ENCODE peak calls at places on chromosomes 2 and 18, in eight cellular contexts. F is fibroblast of pulmonary artery, J is left ventricle myocardium inferior, R is AG09309, C is progenitor cell of endocrine pancreas, Q is body of pancreas, S is colonic mucosa, L is nephron progenitor cell. T is an unnamed sample.

GRCh38 chr2:101387151-101387807 is at the start of gene CREG2:
- DNase-seq in Q (peak; percentile 72), C (peak; percentile 73), L (peak; percentile 87), J (peak; percentile 66), R (no peak), F (peak; percentile 56), S (peak; percentile 27), T (no peak)

GRCh38 chr2:160836755-160837154 is 323.5 kb upstream of the TANK start:
- DNase-seq in C (no peak), R (peak; percentile 89), J (no peak), S (no peak), F (peak; percentile 87), Q (no peak), L (no peak), T (peak; percentile 83)

GRCh38 chr2:231715988-231716616 is 7.8 kb downstream of the PTMA start:
- DNase-seq in R (no peak), Q (no peak), J (no peak), F (peak; percentile 37), S (no peak), C (no peak), L (no peak), T (no peak)

GRCh38 chr2:183623227-183623626 is 499.0 kb downstream of the NUP35 start:
- DNase-seq in C (no peak), Q (no peak), R (no peak), L (no peak), S (no peak), F (no peak), J (no peak), T (no peak)

GRCh38 chr2:236434593-236434992 is 135.0 kb upstream of the ACKR3 start:
- DNase-seq in J (no peak), L (no peak), Q (no peak), F (no peak), R (no peak), S (no peak), C (no peak), T (no peak)

GRCh38 chr2:39468574-39469331 is 31.7 kb upstream of the MAP4K3 start:
- DNase-seq in Q (peak; percentile 31), J (no peak), F (peak; percentile 74), S (no peak), R (no peak), L (no peak), C (no peak), T (no peak)

GRCh38 chr2:8515864-8516533 is 165.9 kb upstream of the ID2 start:
- DNase-seq in Q (no peak), S (no peak), F (no peak), J (no peak), C (no peak), R (no peak), L (no peak), T (no peak)

GRCh38 chr2:105814291-105814940 is 69.7 kb downstream of the NCK2 start:
- DNase-seq in C (no peak), R (no peak), F (no peak), S (no peak), L (no peak), Q (no peak), J (no peak), T (no peak)

GRCh38 chr18:61541673-61542072 is 208.4 kb downstream of the CDH20 start:
- DNase-seq in J (no peak), C (no peak), F (no peak), R (no peak), Q (no peak), L (no peak), S (no peak), T (no peak)

GRCh38 chr2:30422437-30422805 is 24.6 kb upstream of the LCLAT1 start:
- DNase-seq in Q (no peak), J (peak; percentile 29), L (no peak), S (no peak), R (no peak), F (peak; percentile 32), C (no peak), T (no peak)

GRCh38 chr18:74819433-74820059 is 221.9 kb downstream of the ZNF407 start:
- DNase-seq in R (no peak), L (peak; percentile 28), F (peak; percentile 16), J (no peak), S (no peak), C (no peak), Q (no peak), T (no peak)

GRCh38 chr18:61127714-61128485 is 205.3 kb upstream of the CDH20 start:
- DNase-seq in R (no peak), L (no peak), F (no peak), J (no peak), S (no peak), C (no peak), Q (no peak), T (no peak)

GRCh38 chr2:104140361-104140760 is 713.6 kb upstream of the POU3F3 start:
- DNase-seq in L (no peak), C (no peak), J (no peak), R (no peak), F (no peak), S (no peak), Q (no peak), T (no peak)

GRCh38 chr2:149490296-149490695 is 97.3 kb downstream of the MMADHC start:
- DNase-seq in R (peak; percentile 43), J (no peak), F (peak; percentile 10), S (no peak), Q (no peak), L (no peak), C (no peak), T (peak; percentile 19)

GRCh38 chr18:74378179-74378682 is 62.6 kb downstream of the C18orf63 start:
- DNase-seq in F (no peak), Q (no peak), L (no peak), R (no peak), S (peak; percentile 10), J (no peak), C (no peak), T (no peak)

GRCh38 chr2:32931945-32932709 is 14.6 kb upstream of the LTBP1 start:
- DNase-seq in Q (no peak), J (no peak), C (no peak), R (no peak), F (no peak), S (no peak), L (no peak), T (no peak)

GRCh38 chr2:41735006-41735405 is 312.8 kb upstream of the PKDCC start:
- DNase-seq in J (no peak), C (no peak), S (no peak), L (no peak), F (no peak), R (no peak), Q (no peak), T (no peak)

GRCh38 chr18:55356815-55357214 is 231.2 kb downstream of the TCF4 start:
- DNase-seq in R (no peak), Q (no peak), L (no peak), C (no peak), J (no peak), F (no peak), S (no peak), T (no peak)

GRCh38 chr2:186433040-186433439 is 53.0 kb upstream of the ZC3H15 start:
- DNase-seq in R (no peak), J (no peak), L (no peak), C (no peak), Q (no peak), S (no peak), F (no peak), T (no peak)

GRCh38 chr2:168970860-168971650 is 60.1 kb downstream of the ABCB11 start:
- DNase-seq in L (no peak), S (no peak), R (no peak), C (no peak), J (no peak), Q (no peak), F (no peak), T (no peak)

GRCh38 chr2:224042191-224042696 is 3.2 kb upstream of the SERPINE2 start:
- DNase-seq in R (no peak), Q (no peak), C (no peak), S (no peak), J (no peak), F (peak; percentile 70), L (no peak), T (no peak)

GRCh38 chr2:159539701-159540100 is 76.6 kb downstream of the BAZ2B start:
- DNase-seq in S (no peak), R (no peak), F (no peak), J (no peak), L (no peak), Q (no peak), C (no peak), T (no peak)

GRCh38 chr2:238320246-238320647 is at the start of gene TRAF3IP1:
- DNase-seq in F (peak; percentile 92), R (peak; percentile 41), L (peak; percentile 98), J (peak; percentile 95), S (peak; percentile 96), Q (peak; percentile 97), C (peak; percentile 95), T (peak; percentile 86)
- TF ChIP-seq CTCF in F (no peak), R (no peak), L (no peak), J (no peak), S (no peak), Q (no peak), C (no peak), T (no peak)

GRCh38 chr2:99692785-99693184 is 203.0 kb upstream of the REV1 start:
- DNase-seq in R (no peak), F (no peak), L (no peak), C (no peak), J (no peak), S (no peak), Q (no peak), T (no peak)
- TF ChIP-seq CTCF in R (no peak), F (no peak), L (no peak), C (peak; percentile 35), J (no peak), S (no peak), Q (no peak), T (no peak)

GRCh38 chr2:9686061-9686460 is 55.3 kb upstream of the YWHAQ start:
- DNase-seq in F (no peak), J (no peak), L (no peak), Q (no peak), S (no peak), R (no peak), C (no peak), T (no peak)
- TF ChIP-seq CTCF in F (no peak), J (no peak), L (no peak), Q (no peak), S (no peak), R (no peak), C (no peak), T (no peak)

GRCh38 chr18:78494204-78494603 is 485.4 kb upstream of the SALL3 start:
- DNase-seq in L (no peak), S (no peak), R (no peak), Q (peak; percentile 10), C (no peak), F (no peak), J (no peak), T (no peak)
- TF ChIP-seq CTCF in L (no peak), S (no peak), R (no peak), Q (no peak), C (no peak), F (no peak), J (no peak), T (no peak)

GRCh38 chr2:9690716-9691498 is 60.1 kb upstream of the YWHAQ start:
- DNase-seq in S (no peak), R (no peak), L (no peak), J (no peak), Q (no peak), C (no peak), F (no peak), T (no peak)
- TF ChIP-seq CTCF in S (no peak), R (no peak), L (no peak), J (no peak), Q (no peak), C (no peak), F (no peak), T (no peak)

GRCh38 chr2:59083075-59083792 is 842.1 kb upstream of the FANCL start:
- DNase-seq in F (no peak), L (no peak), S (no peak), Q (no peak), R (no peak), C (no peak), J (no peak), T (no peak)
- TF ChIP-seq CTCF in F (no peak), L (no peak), S (no peak), Q (no peak), R (no peak), C (no peak), J (no peak), T (no peak)